ENCODE peak calls at places on chromosomes 7 and 10, in eight cellular contexts. U, D, O, X, S, K, E and Y are unnamed samples.

GRCh38 chr7:18548569-18548968 is 53.0 kb downstream of the HDAC9 start:
- DNase-seq in O (no peak), E (no peak), K (no peak), X (no peak), S (no peak), U (no peak), D (no peak), Y (no peak)

GRCh38 chr10:13390604-13391522 is 42.8 kb upstream of the SEPHS1 start:
- DNase-seq in K (no peak), U (no peak), D (no peak), S (no peak), O (no peak), E (no peak), X (peak; percentile 44), Y (peak; percentile 18)

GRCh38 chr10:132980426-132981172 is 38.2 kb upstream of the CFAP46 start:
- DNase-seq in S (no peak), E (no peak), K (no peak), U (no peak), D (no peak), X (no peak), O (no peak), Y (no peak)

GRCh38 chr10:69696073-69696731 is 66.2 kb downstream of the FAM241B start:
- DNase-seq in D (no peak), U (peak; percentile 75), O (no peak), K (peak; percentile 72), S (no peak), X (peak; percentile 56), E (no peak), Y (peak; percentile 91)

GRCh38 chr7:21028990-21029337 is 242.3 kb upstream of the SP8 start:
- DNase-seq in X (peak; percentile 18), S (no peak), D (no peak), E (no peak), U (no peak), K (no peak), O (no peak), Y (no peak)

GRCh38 chr10:132714096-132714721 is 71.7 kb downstream of the NKX6-2 start:
- DNase-seq in K (no peak), U (no peak), D (no peak), X (no peak), E (no peak), S (peak; percentile 50), O (no peak), Y (no peak)

GRCh38 chr7:82085116-82085515 is 315.3 kb upstream of the HGF start:
- DNase-seq in S (no peak), O (no peak), U (no peak), X (no peak), D (no peak), K (no peak), E (no peak), Y (peak; percentile 67)

GRCh38 chr10:79374312-79375191 is 27.3 kb downstream of the PPIF start:
- DNase-seq in X (peak; percentile 71), E (peak; percentile 77), S (peak; percentile 87), O (peak; percentile 63), D (peak; percentile 85), K (peak; percentile 87), U (peak; percentile 90), Y (peak; percentile 92)

GRCh38 chr10:45370202-45370955 is 3.6 kb upstream of the ALOX5 start:
- DNase-seq in O (no peak), X (no peak), D (no peak), S (no peak), E (no peak), K (no peak), U (no peak), Y (no peak)

GRCh38 chr7:111049971-111050680 is 40.8 kb upstream of the LRRN3 start:
- DNase-seq in S (no peak), K (no peak), X (no peak), U (no peak), E (no peak), D (no peak), O (no peak), Y (no peak)

GRCh38 chr10:482848-483247 is 206.6 kb downstream of the DIP2C start:
- DNase-seq in S (no peak), K (no peak), X (no peak), E (no peak), D (no peak), U (no peak), O (no peak), Y (no peak)

GRCh38 chr10:86647773-86648705 is 6.3 kb upstream of the OPN4 start:
- DNase-seq in U (no peak), D (no peak), K (peak; percentile 79), O (no peak), S (no peak), E (no peak), X (no peak), Y (no peak)